ENCODE peak calls at places on chromosomes 7 and 10, in five cellular contexts. W is anterior cingulate cortex, A is NCI-H1417, O is H7, N is renal cortical epithelial cell. B is an unnamed sample.

GRCh38 chr10:84660340-84661159 is 332.2 kb downstream of the CCSER2 start:
- DNase-seq in O (no peak), N (no peak), W (no peak), A (no peak), B (no peak)

GRCh38 chr7:22357311-22358175 is 589 bp upstream of the RAPGEF5 start:
- DNase-seq in W (no peak), O (peak; percentile 43), A (peak; percentile 69), N (peak; percentile 91), B (no peak)

GRCh38 chr10:28241766-28242399 is 61.0 kb downstream of the MPP7 start:
- DNase-seq in O (peak; percentile 33), W (no peak), A (no peak), N (peak; percentile 60), B (peak; percentile 35)

GRCh38 chr7:82343-83155 is 109.8 kb upstream of the FAM20C start:
- DNase-seq in N (no peak), O (peak; percentile 94), A (no peak), W (no peak), B (no peak)

GRCh38 chr10:25059990-25060389 is 43.6 kb downstream of the THNSL1 start:
- DNase-seq in A (no peak), O (no peak), W (no peak), N (peak; percentile 87), B (no peak)

GRCh38 chr10:79923145-79923544 is 25.8 kb downstream of the SFTPD start:
- DNase-seq in O (no peak), N (no peak), W (no peak), A (no peak), B (no peak)

GRCh38 chr7:138970446-138970845 is 10.7 kb downstream of the KIAA1549 start:
- DNase-seq in A (no peak), O (no peak), N (no peak), W (no peak), B (no peak)

GRCh38 chr10:132939957-132940790 is 2.2 kb downstream of the CFAP46 start:
- DNase-seq in A (no peak), O (peak; percentile 92), N (no peak), W (peak; percentile 45), B (peak; percentile 54)

GRCh38 chr10:132175401-132175800 is 11.3 kb upstream of the DPYSL4 start:
- DNase-seq in W (no peak), A (no peak), O (no peak), N (no peak), B (no peak)

GRCh38 chr10:30804478-30805055 is 175.0 kb upstream of the LYZL2 start:
- DNase-seq in A (no peak), N (no peak), O (no peak), W (no peak), B (no peak)

GRCh38 chr7:85734823-85735222 is 548.0 kb upstream of the SEMA3D start:
- DNase-seq in O (no peak), N (no peak), W (no peak), A (no peak), B (no peak)

GRCh38 chr10:11698691-11699545 is 43.3 kb upstream of the ECHDC3 start:
- DNase-seq in W (no peak), N (no peak), A (no peak), O (no peak), B (no peak)

GRCh38 chr10:80924063-80924952 is 386.6 kb downstream of the SH2D4B start:
- DNase-seq in A (peak; percentile 42), O (peak; percentile 13), W (no peak), N (peak; percentile 33), B (peak; percentile 36)

GRCh38 chr10:119595134-119595714 is 1.5 kb downstream of the TIAL1 start:
- DNase-seq in W (no peak), A (no peak), O (peak; percentile 12), N (peak; percentile 80), B (no peak)

GRCh38 chr10:97543025-97543546 is 29.5 kb upstream of the ANKRD2 start:
- DNase-seq in W (peak; percentile 52), A (no peak), O (peak; percentile 49), N (peak; percentile 92), B (peak; percentile 79)

GRCh38 chr10:51860257-51860656 is 160.9 kb upstream of the CSTF2T start:
- DNase-seq in W (no peak), O (no peak), A (no peak), N (no peak), B (peak; percentile 52)

GRCh38 chr7:66125052-66125694 is 10.5 kb downstream of the CRCP start:
- DNase-seq in N (no peak), A (no peak), W (no peak), O (no peak), B (no peak)

GRCh38 chr10:60176900-60177299 is 212.8 kb downstream of the ANK3 start:
- DNase-seq in W (no peak), N (no peak), O (no peak), A (no peak), B (no peak)

GRCh38 chr7:121302214-121302745 is 26.5 kb upstream of the WNT16 start:
- DNase-seq in O (no peak), A (no peak), N (peak; percentile 15), W (no peak), B (no peak)

GRCh38 chr7:158101821-158102450 is 485.7 kb downstream of the PTPRN2 start:
- DNase-seq in A (no peak), O (no peak), W (no peak), N (no peak), B (no peak)

GRCh38 chr10:79445217-79445707 is at the start of gene ZCCHC24:
- DNase-seq in N (no peak), A (no peak), O (no peak), W (no peak), B (no peak)

GRCh38 chr10:44173558-44173894 is 211.4 kb downstream of the CXCL12 start:
- DNase-seq in N (no peak), W (no peak), O (no peak), A (no peak), B (no peak)

GRCh38 chr7:29457141-29457561 is 106.5 kb upstream of the PRR15 start:
- DNase-seq in O (no peak), N (no peak), A (peak; percentile 78), W (no peak), B (no peak)

GRCh38 chr7:134892002-134892693 is 94.2 kb upstream of the AGBL3 start:
- DNase-seq in O (peak; percentile 9), A (peak; percentile 31), N (no peak), W (no peak), B (peak; percentile 48)

GRCh38 chr7:69714886-69715571 is 116.8 kb downstream of the AUTS2 start:
- DNase-seq in A (no peak), W (no peak), O (no peak), N (no peak), B (no peak)

GRCh38 chr10:80501381-80501912 is 36.3 kb upstream of the SH2D4B start:
- DNase-seq in W (no peak), N (peak; percentile 73), O (no peak), A (no peak), B (no peak)

GRCh38 chr7:49229246-49229645 is 304.9 kb downstream of the CDC14C start:
- DNase-seq in N (no peak), A (no peak), O (peak; percentile 7), W (no peak), B (no peak)

GRCh38 chr10:30818010-30818660 is 188.6 kb upstream of the LYZL2 start:
- DNase-seq in O (no peak), N (peak; percentile 88), A (no peak), W (no peak), B (no peak)

GRCh38 chr7:2644514-2645273 is 12.9 kb downstream of the TTYH3 start:
- DNase-seq in W (no peak), A (no peak), O (no peak), N (no peak), B (no peak)

GRCh38 chr7:146652176-146652575 is 535.6 kb downstream of the CNTNAP2 start:
- DNase-seq in O (no peak), W (no peak), A (no peak), N (no peak), B (no peak)

GRCh38 chr10:119303886-119304285 is 96.5 kb downstream of the GRK5 start:
- DNase-seq in O (no peak), A (no peak), N (no peak), W (no peak), B (no peak)

GRCh38 chr7:121793716-121794115 is 79.2 kb upstream of the PTPRZ1 start:
- DNase-seq in O (no peak), A (no peak), N (no peak), W (no peak), B (no peak)

GRCh38 chr10:69624245-69624786 is 5.7 kb upstream of the FAM241B start:
- DNase-seq in O (no peak), N (no peak), W (no peak), A (no peak), B (no peak)

GRCh38 chr7:2405601-2406345 is 2.4 kb downstream of the CHST12 start:
- DNase-seq in W (no peak), A (no peak), N (no peak), O (no peak), B (no peak)